ENCODE peak calls at places on chromosome 4, in seven cellular contexts. S, H, M, N, J, O and B are unnamed samples.
A peak's percentile ranks its signal among the peaks of the same experiment; 100 is the strongest.

GRCh38 chr4:38179690-38180299 is 219.6 kb downstream of the PTTG2 start:
- DNase-seq in H (peak; percentile 76), S (peak; percentile 78), J (peak; percentile 85), O (peak; percentile 84), N (peak; percentile 73), M (peak; percentile 93), B (peak; percentile 76)

GRCh38 chr4:158824425-158825274 is 55.8 kb downstream of the FNIP2 start:
- DNase-seq in N (no peak), H (no peak), J (no peak), S (no peak), M (no peak), O (no peak), B (peak; percentile 37)

GRCh38 chr4:65669008-65669971 is 999 bp downstream of the EPHA5 start:
- DNase-seq in S (peak; percentile 25), J (no peak), H (no peak), M (no peak), N (peak; percentile 33), O (no peak), B (peak; percentile 51)

GRCh38 chr4:2231082-2231481 is 10.8 kb downstream of the HAUS3 start:
- DNase-seq in M (no peak), H (no peak), O (no peak), J (no peak), S (no peak), N (no peak), B (no peak)

GRCh38 chr4:124278477-124278876 is 434.1 kb downstream of the ANKRD50 start:
- DNase-seq in H (no peak), N (no peak), M (no peak), S (peak; percentile 69), O (no peak), J (no peak), B (peak; percentile 90)

GRCh38 chr4:76488905-76489798 is 54.1 kb downstream of the SHROOM3 start:
- DNase-seq in S (no peak), N (no peak), J (no peak), M (no peak), O (no peak), H (no peak), B (no peak)

GRCh38 chr4:90318208-90318607 is 191.0 kb downstream of the CCSER1 start:
- DNase-seq in S (peak; percentile 74), J (no peak), M (no peak), O (no peak), H (no peak), N (no peak), B (peak; percentile 79)

GRCh38 chr4:7023901-7024300 is 19.3 kb upstream of the TADA2B start:
- DNase-seq in N (no peak), H (no peak), O (no peak), J (no peak), S (no peak), M (no peak), B (no peak)

GRCh38 chr4:147786031-147786430 is 54.1 kb downstream of the ARHGAP10 start:
- DNase-seq in N (no peak), O (no peak), M (no peak), S (no peak), J (no peak), H (no peak), B (peak; percentile 28)

GRCh38 chr4:155819066-155819465 is 47.0 kb downstream of the ASIC5 start:
- DNase-seq in S (peak; percentile 54), N (peak; percentile 41), H (no peak), O (no peak), M (no peak), J (peak; percentile 45), B (no peak)

GRCh38 chr4:139082750-139083532 is 67.4 kb downstream of the NOCT start:
- DNase-seq in O (peak; percentile 98), H (peak; percentile 99), M (peak; percentile 99), J (peak; percentile 99), N (peak; percentile 95), S (peak; percentile 97), B (peak; percentile 97)

GRCh38 chr4:139083533-139084424 is 68.2 kb downstream of the NOCT start:
- DNase-seq in J (peak; percentile 95), S (peak; percentile 85), N (peak; percentile 93), O (peak; percentile 71), H (peak; percentile 92), M (peak; percentile 96), B (peak; percentile 67)

GRCh38 chr4:139084425-139085093 is 69.0 kb downstream of the NOCT start:
- DNase-seq in S (no peak), N (no peak), H (no peak), O (peak; percentile 94), J (no peak), M (no peak), B (peak; percentile 92)

GRCh38 chr4:139085141-139085540 is 69.6 kb downstream of the NOCT start:
- DNase-seq in M (no peak), S (peak; percentile 19), O (no peak), N (no peak), J (no peak), H (peak; percentile 16), B (no peak)
- TF ChIP-seq CTCF in M (no peak), S (peak; percentile 56), O (no peak), N (no peak), J (no peak), H (no peak), B (peak; percentile 33)

GRCh38 chr4:88172987-88173386 is 14.5 kb upstream of the ABCG2 start:
- DNase-seq in N (no peak), J (no peak), M (no peak), O (no peak), S (no peak), H (no peak), B (no peak)

GRCh38 chr4:88169298-88169697 is 10.9 kb upstream of the ABCG2 start:
- DNase-seq in O (no peak), M (no peak), S (no peak), N (no peak), H (no peak), J (peak; percentile 45), B (no peak)

GRCh38 chr4:88166608-88167007 is 8.2 kb upstream of the ABCG2 start:
- DNase-seq in O (no peak), H (no peak), M (no peak), S (no peak), J (no peak), N (no peak), B (no peak)

DNA sequence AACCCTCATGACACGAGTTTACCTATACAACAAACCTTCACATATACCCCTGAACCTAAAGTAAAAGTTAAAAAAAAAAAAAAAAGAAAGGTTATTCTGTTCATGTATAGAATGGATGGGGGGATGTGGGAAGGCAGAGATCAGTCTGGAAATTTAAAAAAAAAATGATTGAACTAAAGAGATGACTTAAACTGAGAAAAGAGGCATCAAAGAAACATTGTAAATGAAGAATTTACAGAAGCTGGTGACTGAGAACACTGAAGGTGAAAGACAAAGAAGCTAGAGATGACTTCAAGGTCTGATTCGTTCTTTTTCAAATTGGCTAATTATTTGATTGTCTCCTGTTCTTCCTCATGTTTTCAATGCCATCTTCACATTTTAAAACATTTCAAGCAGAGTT is 12.8 kb upstream of the ABCG2 start:
- DNase-seq in M (no peak), H (no peak), S (no peak), N (no peak), J (no peak), O (no peak), B (no peak)
- TF ChIP-seq CTCF in M (no peak), H (no peak), S (no peak), N (no peak), J (no peak), O (no peak), B (no peak)

GRCh38 chr4:163744861-163745260 is 250.4 kb downstream of the TMA16 start:
- DNase-seq in N (no peak), O (no peak), S (no peak), J (no peak), M (no peak), H (no peak), B (no peak)

DNA sequence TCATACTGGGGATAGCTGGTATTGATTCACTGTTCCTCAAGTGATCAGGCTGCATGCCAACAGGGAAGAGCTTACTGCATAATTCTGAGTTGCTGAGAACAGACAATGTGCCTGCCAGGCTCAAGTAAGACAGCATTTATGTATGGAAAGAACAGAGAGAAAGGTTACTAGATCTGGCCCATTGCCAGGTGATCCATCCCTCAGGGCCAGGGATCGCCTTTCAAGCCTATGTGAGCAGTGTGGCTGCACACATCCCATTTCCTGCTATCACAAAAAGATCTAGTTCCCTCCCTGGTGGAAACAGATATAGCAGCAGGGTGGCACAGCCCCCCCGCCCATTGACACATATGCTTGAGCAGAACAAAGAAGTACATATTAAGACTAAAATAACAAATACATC is 254.0 kb downstream of the TMA16 start:
- DNase-seq in O (no peak), M (no peak), J (no peak), N (no peak), S (peak; percentile 50), H (no peak), B (no peak)
- TF ChIP-seq CTCF in O (no peak), M (no peak), J (no peak), N (no peak), S (no peak), H (no peak), B (no peak)

GRCh38 chr4:142741995-142742394 is 104.1 kb downstream of the INPP4B start:
- DNase-seq in H (no peak), J (no peak), N (no peak), M (no peak), S (peak; percentile 41), O (no peak), B (no peak)
- TF ChIP-seq CTCF in H (no peak), J (no peak), N (no peak), M (no peak), S (peak; percentile 58), O (no peak), B (no peak)